ENCODE peak calls at places on chromosomes 6 and 20, in seven cellular contexts. P is testis, S is ascending aorta, X is IMR-90, N is thoracic aorta, U is hepatocyte, L is prostate gland. Z is an unnamed sample. For H3K9me3, the result is how much of the 10 kb centered on the place peaks cover.

GRCh38 chr6:44109212-44109611 is 18.0 kb downstream of the MRPL14 start:
- DNase-seq in U (no peak), P (no peak), L (no peak), S (no peak), N (no peak), X (no peak), Z (no peak)

GRCh38 chr6:108633436-108633835 is 72.7 kb downstream of the FOXO3 start:
- DNase-seq in X (no peak), U (no peak), S (no peak), L (no peak), N (no peak), P (no peak), Z (no peak)

GRCh38 chr6:134938896-134939295 is 11.0 kb downstream of the ALDH8A1 start:
- DNase-seq in X (peak), U (no peak), L (no peak), P (no peak), S (no peak), N (no peak), Z (no peak)

GRCh38 chr20:32626859-32627636 is 41.9 kb upstream of the NOL4L start:
- DNase-seq in L (no peak), U (no peak), N (no peak), P (no peak), X (no peak), S (no peak), Z (peak)

GRCh38 chr6:3301506-3301905 is 42.8 kb downstream of the PSMG4 start:
- DNase-seq in X (no peak), L (no peak), P (no peak), N (no peak), S (no peak), U (no peak), Z (no peak)

GRCh38 chr6:43578748-43579147 is 2.8 kb downstream of the POLH start:
- DNase-seq in L (no peak), U (no peak), P (no peak), N (no peak), X (peak), S (no peak), Z (no peak)

GRCh38 chr20:61658563-61658962 is 406.5 kb downstream of the CDH4 start:
- DNase-seq in U (no peak), S (no peak), N (no peak), P (no peak), X (no peak), L (no peak), Z (no peak)

GRCh38 chr6:11414564-11414963 is 123.0 kb upstream of the TMEM170B start:
- DNase-seq in S (no peak), X (no peak), P (no peak), L (peak), N (no peak), U (peak), Z (no peak)

GRCh38 chr6:35318845-35319220 is 21.2 kb downstream of the DEF6 start:
- DNase-seq in L (no peak), X (no peak), N (no peak), S (no peak), U (peak), P (no peak), Z (no peak)

GRCh38 chr6:35955071-35955470 is 34.2 kb upstream of the SRPK1 start:
- DNase-seq in S (no peak), N (no peak), L (no peak), X (peak), P (no peak), U (no peak), Z (no peak)

GRCh38 chr6:36735110-36735971 is 37.7 kb downstream of the RAB44 start:
- DNase-seq in U (peak), P (peak), L (peak), N (peak), X (peak), S (peak), Z (no peak)

GRCh38 chr6:154509421-154510143 is 903 bp downstream of the CNKSR3 start:
- DNase-seq in U (peak), N (no peak), X (no peak), S (no peak), L (peak), P (peak), Z (peak)

GRCh38 chr20:12575352-12576095 is 433.2 kb upstream of the SPTLC3 start:
- DNase-seq in X (no peak), N (no peak), L (peak), P (peak), U (peak), S (no peak), Z (no peak)

GRCh38 chr6:49841424-49841823 is 24.9 kb downstream of the CRISP1 start:
- DNase-seq in X (no peak), N (no peak), P (no peak), L (no peak), S (no peak), U (no peak), Z (no peak)

GRCh38 chr6:50822078-50822476 is 3.4 kb downstream of the TFAP2B start:
- DNase-seq in L (no peak), S (no peak), N (no peak), X (no peak), P (no peak), U (no peak), Z (peak)

GRCh38 chr6:25007269-25007699 is 71.5 kb upstream of the RIPOR2 start:
- DNase-seq in U (no peak), P (no peak), N (no peak), X (no peak), L (no peak), S (no peak), Z (no peak)

GRCh38 chr6:118890997-118891790 is 2.8 kb upstream of the ASF1A start:
- DNase-seq in L (no peak), S (no peak), P (no peak), U (no peak), X (no peak), N (no peak), Z (no peak)

GRCh38 chr20:41058007-41058673 is 29.5 kb downstream of the TOP1 start:
- DNase-seq in L (no peak), P (no peak), U (peak), S (no peak), X (peak), N (peak), Z (peak)

GRCh38 chr6:72911463-72912153 is 289.7 kb downstream of the KCNQ5 start:
- DNase-seq in L (no peak), S (no peak), U (no peak), N (no peak), P (no peak), X (peak), Z (no peak)

GRCh38 chr6:136971609-136972008 is 49.5 kb downstream of the SLC35D3 start:
- DNase-seq in X (no peak), U (no peak), N (no peak), P (no peak), L (no peak), S (no peak), Z (no peak)

GRCh38 chr20:38278150-38278549 is 17.6 kb upstream of the KIAA1755 start:
- DNase-seq in N (no peak), U (no peak), L (no peak), P (no peak), S (peak), X (peak), Z (no peak)

GRCh38 chr6:160063771-160064413 is 57.7 kb upstream of the SLC22A1 start:
- DNase-seq in X (no peak), L (no peak), N (no peak), S (no peak), U (no peak), P (no peak), Z (no peak)

GRCh38 chr6:143941852-143942627 is 66.0 kb downstream of the PLAGL1 start:
- DNase-seq in L (peak), P (peak), U (peak), N (no peak), X (peak), S (no peak), Z (peak)

GRCh38 chr6:75350156-75350555 is 65.6 kb upstream of the TMEM30A start:
- DNase-seq in U (no peak), X (no peak), S (no peak), P (no peak), N (no peak), L (no peak), Z (no peak)

GRCh38 chr6:75350808-75351207 is 66.2 kb upstream of the TMEM30A start:
- DNase-seq in X (no peak), U (no peak), N (no peak), S (no peak), P (no peak), L (no peak), Z (no peak)

GRCh38 chr6:75348882-75349261 is 64.3 kb upstream of the TMEM30A start:
- DNase-seq in U (no peak), L (no peak), N (no peak), P (no peak), X (no peak), S (no peak), Z (no peak)

GRCh38 chr6:75347797-75348610 is 63.4 kb upstream of the TMEM30A start:
- DNase-seq in N (no peak), S (no peak), U (peak), L (no peak), P (no peak), X (peak), Z (no peak)

DNA sequence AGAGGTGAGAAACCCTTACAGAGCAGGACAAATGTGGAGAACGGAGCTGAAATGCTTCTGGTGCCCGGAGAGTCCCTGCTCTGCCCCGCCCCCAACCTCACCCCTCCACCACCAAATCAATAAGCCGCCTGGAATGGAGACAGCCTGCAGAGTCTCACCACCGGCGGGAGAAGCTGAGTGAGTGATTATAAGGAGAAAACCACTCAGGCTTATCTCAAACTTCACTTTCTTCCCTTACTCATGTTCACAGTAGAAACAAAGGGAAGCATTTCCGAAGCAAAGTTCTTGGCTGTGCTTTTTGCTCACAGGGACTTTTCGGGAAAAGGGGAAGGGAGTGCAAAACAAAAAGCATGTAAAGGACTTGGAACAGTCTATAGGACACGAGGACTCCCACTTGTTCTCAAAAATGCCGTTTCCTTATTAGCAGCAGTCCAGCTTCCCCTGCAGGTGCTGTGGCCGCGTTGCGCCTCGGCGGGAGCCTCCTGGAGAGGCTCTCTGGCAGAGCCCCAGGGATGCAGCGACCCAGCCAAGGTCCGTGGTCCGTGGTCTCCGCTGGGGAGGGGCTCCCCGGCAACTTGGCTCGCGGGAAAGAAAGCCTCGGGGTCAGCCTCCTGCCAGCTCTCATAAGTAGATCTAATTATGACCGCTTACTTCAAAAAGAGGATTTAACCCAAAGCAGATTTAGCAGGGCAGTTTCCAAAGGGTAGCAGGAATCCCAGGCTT is 64.8 kb upstream of the TMEM30A start:
- DNase-seq in S (no peak), U (peak), P (peak), L (no peak), N (no peak), X (peak), Z (peak)
- TF ChIP-seq CTCF in S (no peak), U (no peak), P (no peak), L (no peak), N (peak), X (no peak), Z (peak)

GRCh38 chr6:165106261-165106660 is 203.1 kb downstream of the C6orf118 start:
- DNase-seq in L (no peak), N (no peak), X (no peak), P (no peak), S (no peak), U (no peak), Z (no peak)
- H3K9me3 ChIP-seq in L (under half), N (under half), X (under half), P (under half), S (under half), U (under half), Z (under half)

GRCh38 chr6:26598267-26598666 is 1.5 kb downstream of the ABT1 start:
- DNase-seq in U (no peak), N (no peak), P (no peak), S (no peak), X (no peak), L (no peak), Z (no peak)
- H3K4me3 ChIP-seq in U (no peak), N (no peak), P (no peak), S (peak), X (no peak), L (peak), Z (peak)

GRCh38 chr6:164106345-164106769 is 691.8 kb downstream of the QKI start:
- DNase-seq in U (peak), L (no peak), N (no peak), S (no peak), X (no peak), P (peak), Z (peak)

GRCh38 chr6:164107297-164107995 is 692.9 kb downstream of the QKI start:
- DNase-seq in U (no peak), P (no peak), N (no peak), X (no peak), L (no peak), S (no peak), Z (no peak)

GRCh38 chr6:164102701-164103100 is 688.2 kb downstream of the QKI start:
- DNase-seq in L (no peak), U (no peak), N (no peak), P (no peak), S (no peak), X (no peak), Z (no peak)

GRCh38 chr6:164105705-164106104 is 691.2 kb downstream of the QKI start:
- DNase-seq in N (no peak), U (no peak), L (no peak), P (no peak), S (no peak), X (no peak), Z (no peak)

DNA sequence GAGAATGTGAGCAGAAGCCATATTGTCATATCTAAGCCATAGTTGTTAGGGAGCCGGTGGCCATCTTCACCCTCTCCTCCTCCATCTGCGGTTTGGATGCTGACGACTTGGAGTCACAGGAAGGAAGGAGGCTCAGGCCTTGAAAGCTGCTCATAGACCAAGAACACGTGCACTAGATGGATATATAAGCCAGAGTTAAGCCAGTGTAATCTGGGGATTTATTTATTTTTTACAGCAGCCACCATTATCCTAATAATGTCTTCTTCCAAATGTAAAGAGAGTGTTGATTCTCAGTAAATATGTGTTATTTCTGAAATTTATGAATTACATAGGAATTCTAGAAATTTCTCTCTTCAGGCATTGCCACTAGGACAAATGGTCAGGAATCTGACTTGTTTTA is 689.9 kb downstream of the QKI start:
- DNase-seq in U (no peak), S (no peak), P (no peak), X (no peak), L (no peak), N (no peak), Z (no peak)
- TF ChIP-seq CTCF in U (no peak), S (no peak), P (no peak), X (no peak), L (no peak), N (no peak), Z (no peak)

DNA sequence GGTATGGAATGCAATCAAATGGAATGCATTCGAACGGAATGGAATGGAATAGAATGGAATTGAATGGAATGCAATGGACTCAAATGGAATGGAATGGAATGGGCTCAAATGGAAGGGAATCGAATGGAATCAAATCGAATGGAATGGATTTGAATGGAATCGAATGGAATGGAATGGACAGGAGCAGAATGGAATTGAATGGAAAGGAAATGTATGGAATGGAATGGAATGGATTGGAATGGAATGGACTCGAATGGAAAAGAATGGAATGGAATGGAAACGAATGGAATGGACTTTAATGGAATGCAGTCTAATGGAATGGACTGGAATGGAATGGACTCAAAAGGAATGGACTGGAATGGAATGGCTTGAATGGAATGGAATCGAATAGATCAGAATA is 18.3 kb upstream of the DEFB115 start:
- DNase-seq in X (no peak), P (no peak), L (no peak), S (no peak), N (no peak), U (no peak), Z (no peak)
- H3K9me3 ChIP-seq in X (under half), P (under half), L (under half), S (under half), N (under half), U (half or more), Z (under half)

DNA sequence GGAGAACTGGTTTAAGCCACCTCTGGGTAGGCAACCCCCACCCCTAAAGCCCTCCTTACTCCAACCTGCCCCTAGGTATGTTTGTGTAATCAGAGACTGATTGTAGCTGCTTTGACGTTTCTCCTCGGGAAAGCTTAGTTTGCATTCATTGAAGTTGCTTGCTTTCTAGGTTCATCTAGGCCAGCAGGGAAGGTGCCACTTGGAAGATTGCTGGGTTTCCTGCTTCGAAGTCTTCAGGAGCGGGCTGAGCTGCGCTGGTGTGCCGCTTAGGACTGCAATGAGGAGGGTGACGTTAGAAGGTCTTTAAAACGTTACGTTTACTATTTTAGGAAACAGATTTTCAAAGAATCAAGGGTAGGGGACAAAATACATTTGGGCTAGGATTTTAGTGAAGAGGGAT is 92.8 kb upstream of the PRDM1 start:
- DNase-seq in P (no peak), X (peak), U (peak), S (no peak), L (no peak), N (no peak), Z (no peak)
- H3K4me3 ChIP-seq in P (no peak), X (peak), U (peak), S (peak), L (no peak), N (peak), Z (no peak)